ENCODE peak calls at places on chromosome 22, in six cellular contexts. X is GM12878, W is K562, D is HCT116, N is HepG2, U is H1. F is an unnamed sample.

GRCh38 chr22:24977370-24978230 is 25.1 kb downstream of the KIAA1671 start:
- DNase-seq in X (no peak), D (no peak), U (peak; percentile 57), W (no peak), N (no peak), F (no peak)

GRCh38 chr22:22737590-22737989 is 93.2 kb downstream of the GGTLC2 start:
- DNase-seq in W (no peak), U (no peak), N (no peak), X (no peak), D (no peak), F (no peak)

GRCh38 chr22:24067587-24068376 is 56.7 kb downstream of the CABIN1 start:
- DNase-seq in U (no peak), W (no peak), X (no peak), N (no peak), D (no peak), F (no peak)

GRCh38 chr22:31945478-31945815 is 1.1 kb downstream of the YWHAH start:
- DNase-seq in W (no peak), U (no peak), D (no peak), X (no peak), N (no peak), F (no peak)

GRCh38 chr22:40524392-40525249 is 111.9 kb downstream of the MRTFA start:
- DNase-seq in W (no peak), U (no peak), X (no peak), N (peak; percentile 19), D (no peak), F (no peak)

GRCh38 chr22:31488988-31489617 is 539 bp downstream of the EIF4ENIF1 start:
- DNase-seq in W (peak; percentile 30), X (no peak), D (no peak), N (no peak), U (peak; percentile 73), F (no peak)

GRCh38 chr22:27113211-27114030 is 456.0 kb downstream of the MIAT start:
- DNase-seq in N (peak; percentile 63), U (no peak), D (peak; percentile 95), W (no peak), X (no peak), F (no peak)

GRCh38 chr22:24807284-24807950 is 1.4 kb downstream of the SGSM1 start:
- DNase-seq in D (no peak), W (no peak), U (no peak), X (no peak), N (no peak), F (no peak)

GRCh38 chr22:33803371-33803770 is 116.9 kb downstream of the LARGE1 start:
- DNase-seq in W (no peak), U (no peak), D (no peak), X (no peak), N (no peak), F (no peak)

GRCh38 chr22:42207918-42208317 is 62.5 kb downstream of the TCF20 start:
- DNase-seq in N (no peak), W (no peak), X (no peak), D (no peak), U (no peak), F (no peak)

GRCh38 chr22:20587206-20587958 is 80.0 kb downstream of the MED15 start:
- DNase-seq in N (no peak), D (no peak), U (no peak), W (no peak), X (no peak), F (no peak)

GRCh38 chr22:42814215-42814614 is 42.9 kb downstream of the ARFGAP3 start:
- DNase-seq in D (no peak), W (no peak), N (peak; percentile 42), X (peak; percentile 12), U (no peak), F (no peak)

GRCh38 chr22:44894321-44894720 is 115.5 kb downstream of the PHF21B start:
- DNase-seq in N (no peak), U (no peak), W (no peak), D (no peak), X (no peak), F (no peak)

GRCh38 chr22:35059632-35060031 is 6.3 kb upstream of the ISX start:
- DNase-seq in X (no peak), N (no peak), U (no peak), D (no peak), W (no peak), F (no peak)

GRCh38 chr22:30305519-30305905 is 16.2 kb upstream of the CASTOR1 start:
- DNase-seq in U (no peak), X (peak; percentile 59), N (no peak), W (peak; percentile 47), D (no peak), F (no peak)

GRCh38 chr22:22973336-22973735 is 85.7 kb downstream of the IGLL5 start:
- DNase-seq in D (no peak), U (no peak), W (no peak), N (no peak), X (no peak), F (no peak)

GRCh38 chr22:26031641-26032040 is 137.6 kb upstream of the SEZ6L start:
- DNase-seq in N (no peak), U (no peak), W (no peak), X (no peak), D (no peak), F (no peak)
- TF ChIP-seq ZNF274 in N (no peak), U (no peak), W (no peak), X (no peak), D (no peak), F (no peak)

DNA sequence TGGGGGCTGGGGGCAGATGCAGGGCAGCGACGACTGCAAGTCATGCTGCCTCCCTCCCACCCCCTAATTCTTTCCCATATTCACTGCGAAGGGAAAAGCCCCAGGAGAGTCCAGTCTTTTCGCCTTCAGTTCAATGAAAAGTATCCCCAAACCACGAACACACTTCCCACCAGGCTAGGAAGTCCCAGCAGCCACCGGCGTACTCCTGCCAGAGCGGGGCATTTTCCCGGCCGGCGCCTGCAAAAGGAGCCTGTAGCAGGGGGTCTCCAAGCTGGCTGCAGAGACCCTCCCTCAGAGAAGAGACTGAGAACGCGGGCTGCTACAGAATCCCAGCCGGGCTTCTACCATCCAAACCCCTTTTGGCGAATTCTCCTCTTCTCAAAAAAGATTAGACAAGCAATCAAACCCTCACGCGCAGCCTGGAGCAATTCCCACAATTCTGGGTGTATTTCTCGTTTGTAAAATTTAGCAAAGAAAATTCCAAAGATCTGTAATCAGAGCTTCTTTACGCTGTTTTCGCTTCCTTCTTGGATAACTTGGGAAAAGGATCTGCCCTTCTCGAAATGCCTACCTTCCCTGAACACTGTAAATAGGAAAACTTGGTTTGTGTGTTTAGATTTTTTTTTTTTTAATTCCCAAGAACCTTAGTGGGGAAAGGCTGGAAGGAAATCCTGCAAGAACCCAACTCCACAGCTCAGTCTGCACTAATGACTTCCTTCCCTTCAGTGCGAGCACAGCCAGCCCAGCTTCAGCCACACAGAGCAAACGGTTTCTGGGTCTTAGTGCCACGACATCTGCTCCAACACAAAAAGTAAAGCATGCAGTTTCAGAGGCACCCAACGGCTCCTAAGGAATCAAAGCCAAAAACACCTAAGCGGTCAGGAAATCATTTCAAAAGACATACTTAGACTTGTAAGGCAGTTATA is 236.4 kb downstream of the TTC28 start:
- DNase-seq in X (no peak), D (no peak), N (peak; percentile 20), U (peak; percentile 54), W (peak; percentile 20), F (peak; percentile 42)
- TF ChIP-seq YY1 in X (no peak), D (no peak), N (no peak), U (no peak), W (no peak), F (no peak)

DNA sequence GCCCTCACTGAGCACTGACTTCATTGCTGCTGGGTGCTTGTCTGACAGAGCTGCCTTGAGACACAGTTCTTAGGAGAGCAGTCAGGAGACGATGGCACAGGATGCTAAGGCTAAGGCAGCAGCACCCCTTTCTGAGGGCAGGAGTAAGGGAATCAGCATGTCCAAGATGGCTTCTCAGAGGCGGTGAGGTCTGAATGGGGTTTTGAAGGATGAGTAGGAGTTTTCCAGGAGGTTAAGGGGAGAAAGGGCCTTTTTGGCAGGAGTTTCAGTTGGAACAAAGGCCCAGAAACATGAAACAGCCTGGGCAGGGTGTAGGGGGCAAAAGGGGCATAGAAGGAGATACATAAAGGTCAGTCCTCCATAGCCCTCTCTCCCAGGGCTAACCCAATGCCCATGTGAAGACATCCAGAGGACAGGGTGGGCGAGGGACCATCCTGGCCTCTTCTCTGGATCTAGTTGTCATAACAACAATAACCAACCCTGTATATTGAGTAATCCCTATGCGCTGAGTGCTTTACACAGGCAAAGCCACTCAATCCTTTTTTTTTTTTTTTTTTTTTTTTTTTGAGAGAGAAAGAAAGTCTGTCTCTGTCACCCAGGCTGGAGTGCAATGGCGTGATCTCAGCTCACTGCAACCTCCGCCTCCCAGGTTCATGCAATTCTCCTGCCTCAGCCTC is 19.0 kb downstream of the CYTH4 start:
- DNase-seq in W (no peak), X (no peak), D (no peak), U (no peak), N (no peak), F (no peak)
- H3K4me1 ChIP-seq in W (peaks cover 25% of the 10 kb centered on the region), X (peaks cover 21% of the 10 kb centered on the region), D (peaks cover 29% of the 10 kb centered on the region), U (peaks cover 17% of the 10 kb centered on the region), N (peaks cover 6% of the 10 kb centered on the region), F (peaks cover 14% of the 10 kb centered on the region)

DNA sequence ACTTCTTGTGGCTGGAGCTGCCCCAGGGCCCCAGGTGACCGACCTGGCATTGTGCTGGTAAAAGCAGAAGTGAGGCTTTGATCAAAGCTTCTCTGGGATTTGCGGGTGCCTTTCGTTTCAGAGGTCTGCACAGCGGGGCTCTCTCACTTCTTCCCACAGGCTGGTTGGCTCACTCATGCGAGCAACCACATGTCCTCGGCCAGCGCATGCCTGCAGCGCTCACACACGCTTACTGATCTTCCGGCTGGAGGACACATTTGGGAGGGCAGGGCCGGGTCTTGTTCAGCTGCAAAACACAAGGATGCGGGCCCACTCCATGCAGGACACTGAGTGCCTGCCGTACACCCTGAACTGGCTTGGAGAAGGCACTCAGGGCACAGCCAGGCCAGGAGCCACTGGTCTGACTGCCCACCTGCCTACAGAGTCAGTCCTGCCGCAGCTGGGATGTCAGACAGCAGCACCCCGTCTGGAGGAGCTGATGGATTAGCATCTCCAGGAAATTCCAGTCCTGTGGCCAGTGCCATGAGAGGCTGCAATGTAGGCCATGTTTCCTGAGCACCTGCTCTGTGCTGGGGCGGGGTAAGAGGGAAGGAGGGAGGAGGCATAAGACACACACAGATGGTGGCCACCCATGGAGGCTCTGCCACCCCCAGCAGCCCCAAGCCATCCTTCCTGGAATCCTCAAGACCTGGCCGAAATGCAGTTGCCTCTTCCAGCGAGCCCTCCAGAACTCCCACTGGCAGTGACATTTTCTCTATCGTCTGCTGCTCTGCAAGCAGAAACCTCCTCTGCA is 1383.2 kb downstream of the BRD1 start:
- DNase-seq in D (no peak), X (peak; percentile 44), N (no peak), W (no peak), U (no peak), F (no peak)
- TF ChIP-seq ZNF274 in D (no peak), X (no peak), N (no peak), W (no peak), U (no peak), F (no peak)

DNA sequence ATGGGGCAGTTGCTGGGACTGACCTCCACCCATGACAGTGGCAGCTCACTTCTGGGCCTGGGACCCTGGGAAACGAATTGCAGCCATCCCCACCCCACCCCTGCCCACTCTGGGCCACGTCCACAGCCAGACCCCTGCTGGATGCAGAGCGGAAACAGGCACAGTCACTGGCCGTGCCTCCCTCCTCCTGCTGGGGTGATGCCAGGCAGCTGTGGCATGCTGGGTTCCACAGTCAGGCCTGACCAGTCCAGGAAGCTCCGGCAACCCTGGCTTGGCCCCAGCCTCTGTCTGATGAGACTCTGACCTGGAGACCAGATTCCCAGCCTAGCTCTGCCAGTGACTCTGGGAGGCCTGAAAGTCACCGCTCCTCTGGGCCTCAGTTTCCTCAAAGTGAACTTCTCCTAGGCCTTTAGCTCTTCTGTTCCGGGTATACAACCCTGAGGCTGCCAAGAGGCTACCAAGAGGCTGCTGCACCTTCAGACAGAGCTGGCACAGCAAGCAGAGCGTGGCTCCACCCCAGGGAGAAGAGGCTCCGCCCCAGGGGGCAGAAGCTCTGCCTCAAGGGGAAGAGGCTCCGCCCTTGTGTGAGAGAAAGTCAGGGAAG is 8.9 kb downstream of the SULT4A1 start:
- DNase-seq in N (no peak), U (no peak), D (no peak), W (no peak), X (no peak), F (no peak)
- TF ChIP-seq YY1 in N (no peak), U (no peak), D (no peak), W (no peak), X (no peak), F (no peak)

GRCh38 chr22:45972091-45972867 is 4.7 kb downstream of the WNT7B start:
- DNase-seq in U (no peak), X (no peak), N (no peak), W (no peak), D (no peak), F (no peak)
- H3K4me1 ChIP-seq in U (peaks cover 38% of the 10 kb centered on the region), X (no peaks in the 10 kb centered on the region), N (peaks cover 26% of the 10 kb centered on the region), W (no peaks in the 10 kb centered on the region), D (peaks cover 33% of the 10 kb centered on the region), F (peaks cover 20% of the 10 kb centered on the region)